ENCODE peak calls at places on chromosome 17, in six cellular contexts. X is stomach, O is ovary, E is upper lobe of left lung, R is A549, B is tibial nerve. N is an unnamed sample.

GRCh38 chr17:57256708-57257112 is 387 bp downstream of the MSI2 start:
- DNase-seq in X (no peak), O (no peak), E (no peak), R (peak), B (peak), N (peak)

GRCh38 chr17:68512967-68513474 is 791 bp downstream of the PRKAR1A start:
- DNase-seq in X (no peak), O (no peak), E (no peak), R (peak), B (peak), N (peak)

GRCh38 chr17:31697838-31698237 is 161.2 kb downstream of the COPRS start:
- DNase-seq in X (no peak), O (no peak), E (no peak), R (no peak), B (no peak), N (no peak)

GRCh38 chr17:47320879-47321502 is 2.8 kb upstream of the EFCAB13 start:
- DNase-seq in X (no peak), O (no peak), E (no peak), R (no peak), B (no peak), N (no peak)

GRCh38 chr17:44198721-44199552 is 747 bp downstream of the ATXN7L3 start:
- DNase-seq in X (peak), O (peak), E (peak), R (peak), B (no peak), N (peak)

GRCh38 chr17:47719411-47720152 is 13.5 kb upstream of the TBX21 start:
- DNase-seq in X (no peak), O (no peak), E (no peak), R (no peak), B (no peak), N (no peak)

GRCh38 chr17:81576621-81577277 is 24.6 kb upstream of the FAAP100 start:
- DNase-seq in X (no peak), O (no peak), E (no peak), R (peak), B (no peak), N (no peak)

GRCh38 chr17:8062435-8062806 is 23.6 kb downstream of the ALOX15B start:
- DNase-seq in X (no peak), O (no peak), E (no peak), R (no peak), B (no peak), N (no peak)

GRCh38 chr17:17387461-17388362 is 84.5 kb downstream of the NT5M start:
- DNase-seq in X (peak), O (no peak), E (peak), R (peak), B (no peak), N (no peak)

GRCh38 chr17:82636626-82637598 is 11.3 kb downstream of the WDR45B start:
- DNase-seq in X (peak), O (no peak), E (no peak), R (no peak), B (no peak), N (no peak)

GRCh38 chr17:70661342-70662222 is 492.2 kb downstream of the KCNJ2 start:
- DNase-seq in X (no peak), O (no peak), E (peak), R (peak), B (no peak), N (no peak)

GRCh38 chr17:81040791-81041337 is 5.9 kb downstream of the BAIAP2 start:
- DNase-seq in X (no peak), O (peak), E (no peak), R (peak), B (no peak), N (no peak)

GRCh38 chr17:32426894-32427293 is 17.4 kb upstream of the PSMD11 start:
- DNase-seq in X (no peak), O (no peak), E (no peak), R (no peak), B (no peak), N (no peak)

GRCh38 chr17:36934144-36934758 is 3.0 kb upstream of the LHX1 start:
- DNase-seq in X (no peak), O (no peak), E (no peak), R (peak), B (no peak), N (no peak)

GRCh38 chr17:35743911-35744328 is 9.1 kb downstream of the GAS2L2 start:
- DNase-seq in X (no peak), O (no peak), E (no peak), R (peak), B (no peak), N (peak)

GRCh38 chr17:15431201-15431600 is 36.2 kb downstream of the CDRT4 start:
- DNase-seq in X (no peak), O (no peak), E (peak), R (no peak), B (no peak), N (peak)

GRCh38 chr17:59377410-59377809 is 46.0 kb downstream of the YPEL2 start:
- DNase-seq in X (no peak), O (no peak), E (no peak), R (no peak), B (no peak), N (peak)

GRCh38 chr17:9643611-9644010 is 1.7 kb upstream of the USP43 start:
- DNase-seq in X (no peak), O (no peak), E (no peak), R (no peak), B (no peak), N (no peak)

GRCh38 chr17:35170968-35171771 is 23.0 kb downstream of the SLC35G3 start:
- DNase-seq in X (no peak), O (no peak), E (no peak), R (peak), B (no peak), N (no peak)

GRCh38 chr17:35244345-35245195 is 1.7 kb downstream of the SLFN5 start:
- DNase-seq in X (peak), O (peak), E (peak), R (peak), B (peak), N (peak)

GRCh38 chr17:60435244-60436170 is 13.2 kb downstream of the CHCT1 start:
- DNase-seq in X (peak), O (peak), E (peak), R (peak), B (peak), N (peak)

GRCh38 chr17:81328925-81329278 is 33.8 kb upstream of the SLC38A10 start:
- DNase-seq in X (no peak), O (peak), E (peak), R (peak), B (no peak), N (peak)

GRCh38 chr17:43760254-43760852 is 1.8 kb upstream of the SOST start:
- DNase-seq in X (peak), O (peak), E (peak), R (peak), B (peak), N (peak)

GRCh38 chr17:40560592-40561293 is 4.5 kb downstream of the CCR7 start:
- DNase-seq in X (peak), O (no peak), E (no peak), R (no peak), B (no peak), N (no peak)

GRCh38 chr17:42087736-42088705 is 10.3 kb downstream of the ZNF385C start:
- DNase-seq in X (no peak), O (no peak), E (no peak), R (no peak), B (no peak), N (no peak)

GRCh38 chr17:42236760-42237159 is 39.4 kb downstream of the STAT5B start:
- DNase-seq in X (no peak), O (no peak), E (no peak), R (no peak), B (no peak), N (peak)

GRCh38 chr17:16381496-16381820 is 567 bp downstream of the UBB start:
- DNase-seq in X (no peak), O (no peak), E (no peak), R (no peak), B (no peak), N (no peak)

GRCh38 chr17:57379237-57380054 is 123.1 kb downstream of the MSI2 start:
- DNase-seq in X (no peak), O (no peak), E (no peak), R (no peak), B (no peak), N (no peak)

GRCh38 chr17:82826956-82827355 is 12.9 kb downstream of the ZNF750 start:
- DNase-seq in X (no peak), O (peak), E (no peak), R (no peak), B (no peak), N (peak)

GRCh38 chr17:80029235-80029974 is 6.3 kb downstream of the TBC1D16 start:
- DNase-seq in X (peak), O (peak), E (peak), R (no peak), B (peak), N (peak)

GRCh38 chr17:47276868-47277267 is 23.2 kb downstream of the ITGB3 start:
- DNase-seq in X (peak), O (peak), E (peak), R (peak), B (peak), N (peak)

GRCh38 chr17:28727727-28728363 is 743 bp upstream of the NEK8 start:
- DNase-seq in X (peak), O (peak), E (peak), R (peak), B (no peak), N (peak)

GRCh38 chr17:37301288-37301687 is 74.5 kb upstream of the C17orf78 start:
- DNase-seq in X (no peak), O (no peak), E (no peak), R (peak), B (no peak), N (no peak)

GRCh38 chr17:17344507-17345293 is 41.5 kb downstream of the NT5M start:
- DNase-seq in X (peak), O (no peak), E (no peak), R (no peak), B (no peak), N (no peak)

GRCh38 chr17:63785556-63785955 is 11.6 kb downstream of the DDX42 start:
- DNase-seq in X (no peak), O (no peak), E (no peak), R (no peak), B (no peak), N (no peak)

GRCh38 chr17:57404807-57405485 is 148.6 kb downstream of the MSI2 start:
- DNase-seq in X (no peak), O (no peak), E (no peak), R (no peak), B (no peak), N (no peak)

GRCh38 chr17:68089881-68090280 is 54.3 kb downstream of the KPNA2 start:
- DNase-seq in X (peak), O (no peak), E (peak), R (peak), B (peak), N (no peak)

DNA sequence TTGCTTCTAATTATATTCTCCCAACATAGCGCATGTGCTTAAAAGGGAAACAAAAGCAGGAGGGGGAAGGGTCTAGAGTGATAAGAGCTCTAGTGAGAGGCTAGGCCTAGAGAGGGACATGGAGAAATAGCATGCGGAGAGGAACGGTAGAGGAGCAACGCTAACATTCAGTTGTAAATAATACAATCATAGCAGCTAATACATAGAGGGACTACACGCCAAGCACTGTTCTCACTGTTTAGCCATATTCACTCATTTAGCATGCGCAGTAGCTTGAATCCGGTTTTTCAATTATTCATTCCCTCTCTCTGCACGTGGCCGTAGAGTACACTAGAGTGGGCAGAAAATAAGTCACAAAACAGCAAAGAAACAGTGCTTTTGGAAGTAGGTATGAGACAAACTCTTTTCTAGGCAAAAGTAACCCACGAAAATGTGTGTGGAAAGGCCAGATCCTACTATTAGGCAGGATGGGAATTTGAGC is 1.7 kb upstream of the ALOX12 start:
- DNase-seq in X (no peak), O (no peak), E (no peak), R (no peak), B (no peak), N (no peak)
- TF ChIP-seq POLR2A in X (no peak), O (no peak), E (no peak), R (no peak), B (no peak), N (no peak)

GRCh38 chr17:61862975-61863800 is at the start of gene BRIP1:
- DNase-seq in X (peak), O (peak), E (peak), R (peak), B (peak), N (peak)
- TF ChIP-seq EP300 in X (no peak), O (no peak), E (no peak), R (no peak), B (peak), N (no peak)

GRCh38 chr17:71802663-71803062 is 318.2 kb upstream of the SOX9 start:
- DNase-seq in X (no peak), O (no peak), E (no peak), R (no peak), B (no peak), N (no peak)
- TF ChIP-seq POLR2A in X (no peak), O (no peak), E (no peak), R (no peak), B (no peak), N (no peak)

GRCh38 chr17:75516619-75517276 is 420 bp downstream of the TSEN54 start:
- DNase-seq in X (no peak), O (peak), E (no peak), R (no peak), B (no peak), N (no peak)
- TF ChIP-seq EP300 in X (no peak), O (no peak), E (no peak), R (no peak), B (no peak), N (no peak)

GRCh38 chr17:5111402-5112204 is at the start of gene ZNF232:
- DNase-seq in X (peak), O (peak), E (peak), R (peak), B (peak), N (peak)
- TF ChIP-seq POLR2A in X (no peak), O (peak), E (no peak), R (peak), B (no peak), N (peak)